ENCODE peak calls at places on chromosomes 11 and 22, in six cellular contexts. R, N, D, U, T and C are unnamed samples.

GRCh38 chr11:130580372-130580771 is 131.9 kb downstream of the ADAMTS15 start:
- DNase-seq in R (peak; percentile 94), N (no peak), D (peak; percentile 31), T (no peak), U (peak; percentile 59), C (peak; percentile 97)

GRCh38 chr11:64251986-64252837 is 882 bp downstream of the PLCB3 start:
- DNase-seq in U (peak; percentile 76), T (no peak), N (peak; percentile 43), D (no peak), R (no peak), C (peak; percentile 70)

GRCh38 chr11:17063171-17064002 is 14.1 kb downstream of the RPS13 start:
- DNase-seq in D (no peak), N (peak; percentile 10), R (peak; percentile 50), T (peak; percentile 74), U (peak; percentile 59), C (peak; percentile 49)

GRCh38 chr22:19882446-19883381 is 28.0 kb upstream of the GNB1L start:
- DNase-seq in R (no peak), N (no peak), D (no peak), U (no peak), T (no peak), C (no peak)

GRCh38 chr11:66347425-66348276 is at the start of gene B4GAT1:
- DNase-seq in D (peak; percentile 64), T (peak; percentile 89), U (peak; percentile 94), R (peak; percentile 87), N (peak; percentile 76), C (peak; percentile 78)

GRCh38 chr22:30943368-30943767 is 25.2 kb downstream of the MORC2 start:
- DNase-seq in T (peak; percentile 10), N (no peak), R (no peak), D (no peak), U (no peak), C (no peak)

GRCh38 chr22:45159652-45160462 is 3.9 kb upstream of the NUP50 start:
- DNase-seq in R (no peak), U (no peak), N (no peak), T (no peak), D (no peak), C (peak; percentile 61)

GRCh38 chr11:629237-629583 is 2.2 kb upstream of the SCT start:
- DNase-seq in N (no peak), T (no peak), R (no peak), U (no peak), D (no peak), C (no peak)

GRCh38 chr11:59216654-59217640 is 4.2 kb upstream of the MPEG1 start:
- DNase-seq in D (no peak), U (peak; percentile 32), T (no peak), R (no peak), N (no peak), C (no peak)

GRCh38 chr11:14346303-14346702 is 12.7 kb downstream of the RRAS2 start:
- DNase-seq in D (no peak), T (no peak), N (no peak), R (no peak), U (no peak), C (peak; percentile 37)

GRCh38 chr11:10792385-10793068 is 16.2 kb downstream of the EIF4G2 start:
- DNase-seq in U (peak; percentile 85), R (peak; percentile 65), N (peak; percentile 76), D (peak; percentile 62), T (peak; percentile 95), C (peak; percentile 67)

GRCh38 chr11:8225589-8226036 is 38.1 kb downstream of the LMO1 start:
- DNase-seq in T (peak; percentile 92), U (peak; percentile 57), D (peak; percentile 41), R (peak; percentile 49), N (peak; percentile 62), C (peak; percentile 15)

GRCh38 chr11:103773537-103773936 is 262.9 kb upstream of the DDI1 start:
- DNase-seq in T (no peak), D (no peak), U (no peak), N (no peak), R (no peak), C (no peak)

GRCh38 chr11:281486-282161 is 3.4 kb downstream of the NLRP6 start:
- DNase-seq in R (no peak), T (peak; percentile 45), U (no peak), N (no peak), D (no peak), C (no peak)

GRCh38 chr11:7246179-7246578 is 5.5 kb upstream of the SYT9 start:
- DNase-seq in D (no peak), N (no peak), T (no peak), R (no peak), U (no peak), C (no peak)

GRCh38 chr11:2074266-2074825 is 64.8 kb downstream of the IGF2 start:
- DNase-seq in R (no peak), U (no peak), T (peak; percentile 54), N (no peak), D (no peak), C (no peak)

GRCh38 chr11:64285885-64286800 is 495 bp downstream of the GPR137 start:
- DNase-seq in T (no peak), U (peak; percentile 59), N (peak; percentile 24), R (no peak), D (no peak), C (no peak)

GRCh38 chr22:20650294-20651207 is 123.4 kb upstream of the SERPIND1 start:
- DNase-seq in N (no peak), D (no peak), U (no peak), R (no peak), T (no peak), C (no peak)

GRCh38 chr11:44258190-44258489 is 51.8 kb downstream of the ALX4 start:
- DNase-seq in R (no peak), D (no peak), U (no peak), N (no peak), T (peak; percentile 40), C (no peak)

GRCh38 chr11:125078016-125078415 is 14.9 kb downstream of the SLC37A2 start:
- DNase-seq in D (no peak), T (no peak), N (no peak), R (no peak), U (no peak), C (no peak)